ENCODE peak calls at places on chromosomes 7 and 10, in five cellular contexts. U, L, P, B and S are unnamed samples.

GRCh38 chr10:60417024-60417423 is 27.3 kb upstream of the ANK3 start:
- DNase-seq in U (no peak), B (peak), P (no peak), L (no peak), S (no peak)

GRCh38 chr10:96299383-96299782 is 4.9 kb upstream of the DNTT start:
- DNase-seq in B (no peak), L (no peak), U (no peak), P (no peak), S (no peak)

GRCh38 chr10:33321516-33321915 is 13.0 kb downstream of the NRP1 start:
- DNase-seq in B (no peak), P (no peak), L (no peak), U (no peak), S (no peak)

GRCh38 chr7:64869121-64869725 is 33.9 kb upstream of the ZNF273 start:
- DNase-seq in B (peak), P (no peak), U (no peak), L (no peak), S (peak)

GRCh38 chr10:69861251-69862240 is 59.8 kb downstream of the COL13A1 start:
- DNase-seq in P (peak), U (no peak), L (peak), B (peak), S (no peak)

GRCh38 chr7:33061282-33061928 is 1.2 kb downstream of the NT5C3A start:
- DNase-seq in B (no peak), U (no peak), P (no peak), L (no peak), S (no peak)

GRCh38 chr10:31157125-31157983 is 125.7 kb upstream of the ZNF438 start:
- DNase-seq in L (peak), U (no peak), P (peak), B (peak), S (peak)

GRCh38 chr7:70455925-70456324 is 676.0 kb upstream of the GALNT17 start:
- DNase-seq in U (no peak), B (no peak), P (no peak), L (no peak), S (no peak)

GRCh38 chr7:102094311-102094710 is 192.4 kb upstream of the SH2B2 start:
- DNase-seq in B (no peak), P (peak), L (peak), U (no peak), S (no peak)

GRCh38 chr10:31404640-31405039 is 85.6 kb downstream of the ZEB1 start:
- DNase-seq in U (no peak), B (no peak), P (no peak), L (peak), S (no peak)

GRCh38 chr10:123301077-123301875 is 147.1 kb downstream of the BUB3 start:
- DNase-seq in P (no peak), L (peak), U (no peak), B (peak), S (no peak)

GRCh38 chr7:71630521-71630920 is 498.6 kb downstream of the GALNT17 start:
- DNase-seq in U (no peak), L (no peak), B (no peak), P (no peak), S (no peak)

GRCh38 chr10:31353574-31353973 is 34.6 kb downstream of the ZEB1 start:
- DNase-seq in L (peak), B (peak), U (peak), P (peak), S (no peak)

GRCh38 chr7:151824285-151824950 is 52.5 kb downstream of the PRKAG2 start:
- DNase-seq in L (no peak), P (no peak), B (no peak), U (no peak), S (no peak)

GRCh38 chr7:130894146-130895005 is 160.4 kb upstream of the KLF14 start:
- DNase-seq in U (no peak), P (no peak), B (no peak), L (peak), S (peak)

GRCh38 chr7:151491859-151492258 is 27.8 kb downstream of the RHEB start:
- DNase-seq in B (peak), L (peak), U (no peak), P (peak), S (no peak)

GRCh38 chr10:115093776-115094361 is 704 bp downstream of the ATRNL1 start:
- DNase-seq in U (peak), L (no peak), P (no peak), B (peak), S (no peak)

GRCh38 chr10:128411624-128412023 is 285.4 kb upstream of the MKI67 start:
- DNase-seq in P (no peak), U (no peak), B (no peak), L (no peak), S (no peak)

GRCh38 chr10:30967654-30968421 is 63.8 kb downstream of the ZNF438 start:
- DNase-seq in L (peak), B (peak), U (no peak), P (no peak), S (no peak)

GRCh38 chr10:113520606-113521481 is 32.0 kb upstream of the HABP2 start:
- DNase-seq in P (no peak), L (peak), B (peak), U (peak), S (peak)

GRCh38 chr7:155867734-155868400 is 55.6 kb upstream of the SHH start:
- DNase-seq in B (no peak), L (no peak), P (no peak), U (no peak), S (no peak)

GRCh38 chr7:133124974-133125373 is 43.1 kb upstream of the CHCHD3 start:
- DNase-seq in L (no peak), B (no peak), P (no peak), U (no peak), S (no peak)

GRCh38 chr10:57657164-57657765 is 610.4 kb downstream of the IPMK start:
- DNase-seq in P (no peak), B (peak), L (peak), U (peak), S (peak)

GRCh38 chr7:2738766-2739549 is 51.0 kb downstream of the AMZ1 start:
- DNase-seq in L (no peak), U (no peak), P (no peak), B (no peak), S (no peak)